ENCODE peak calls at places on chromosomes 6 and 20, in nine cellular contexts. H is central memory CD4-positive, alpha-beta T cell; U is NCI-H187; R is GM23248; J is kidney; P is activated T-helper 1 cell treated with anti-CD3 and anti-CD28 coated beads, Interleukin-12 subunit alpha, Interleukin-12 subunit beta, Interleukin-2, Interleukin-4 antibody, amounts not matched to agents 30 ng/mL and 10 ng/mL and 1 ng/mL, durations not matched to agents 14 hours and 24 hours and 36 hours; V is lung; Y is ecto neural progenitor cell; X is lung microvascular endothelial cell. O is an unnamed sample.
A peak's percentile ranks its signal among the peaks of the same experiment; 100 is the strongest.

GRCh38 chr20:20364016-20364746 is 3.7 kb upstream of the INSM1 start:
- DNase-seq in P (no peak), J (no peak), U (peak; percentile 66), H (no peak), Y (peak; percentile 70), V (no peak), X (no peak), R (no peak), O (peak; percentile 82)

GRCh38 chr6:147077251-147077650 is 127.0 kb upstream of the STXBP5 start:
- DNase-seq in U (no peak), P (no peak), V (peak; percentile 73), J (no peak), R (no peak), H (no peak), X (no peak), Y (no peak), O (no peak)

GRCh38 chr6:125781307-125781868 is 9.4 kb upstream of the NCOA7 start:
- DNase-seq in H (no peak), P (no peak), V (no peak), Y (no peak), X (no peak), R (peak; percentile 34), J (no peak), U (no peak), O (peak; percentile 32)

GRCh38 chr20:18852318-18852717 is 38.7 kb downstream of the SCP2D1 start:
- DNase-seq in R (no peak), Y (no peak), U (no peak), J (no peak), H (no peak), P (no peak), X (no peak), V (no peak), O (no peak)

GRCh38 chr6:11522819-11523218 is 14.7 kb upstream of the TMEM170B start:
- DNase-seq in Y (no peak), V (no peak), X (no peak), P (no peak), R (peak; percentile 30), J (no peak), U (no peak), H (no peak), O (no peak)

GRCh38 chr6:25918083-25918683 is 12.3 kb downstream of the SLC17A2 start:
- DNase-seq in J (no peak), H (no peak), X (no peak), U (no peak), P (no peak), V (no peak), Y (no peak), R (no peak), O (no peak)

GRCh38 chr6:139644821-139645220 is 270.4 kb upstream of the CITED2 start:
- DNase-seq in R (peak; percentile 29), H (no peak), Y (no peak), U (no peak), X (no peak), V (no peak), J (no peak), P (no peak), O (no peak)

GRCh38 chr6:18528084-18528743 is 141.1 kb downstream of the RNF144B start:
- DNase-seq in U (no peak), H (no peak), Y (no peak), X (peak; percentile 6), P (no peak), V (no peak), J (no peak), R (peak; percentile 63), O (no peak)

GRCh38 chr6:13615802-13616140 is 636 bp downstream of the NOL7 start:
- DNase-seq in P (peak; percentile 22), V (no peak), J (peak; percentile 84), R (peak; percentile 87), X (peak; percentile 53), Y (peak; percentile 61), H (peak; percentile 30), U (no peak), O (peak; percentile 60)

GRCh38 chr20:45833883-45834796 is 541 bp downstream of the SNX21 start:
- DNase-seq in H (peak; percentile 10), Y (peak; percentile 89), R (peak; percentile 80), U (peak; percentile 24), J (peak; percentile 92), P (peak; percentile 38), V (peak; percentile 63), X (peak; percentile 69), O (peak; percentile 76)

GRCh38 chr6:2245954-2246863 is 804 bp upstream of the GMDS start:
- DNase-seq in Y (peak; percentile 57), X (peak; percentile 66), J (peak; percentile 91), U (peak; percentile 58), H (peak; percentile 24), V (peak; percentile 82), R (peak; percentile 64), P (peak; percentile 11), O (no peak)

GRCh38 chr6:14072084-14072483 is 45.5 kb upstream of the CD83 start:
- DNase-seq in H (no peak), Y (no peak), J (no peak), U (no peak), P (no peak), V (no peak), R (peak; percentile 68), X (no peak), O (no peak)

GRCh38 chr6:35053701-35054100 is 87.4 kb downstream of the TCP11 start:
- DNase-seq in J (no peak), X (no peak), V (no peak), R (no peak), P (no peak), H (no peak), U (no peak), Y (no peak), O (no peak)

GRCh38 chr6:42279966-42280629 is 62.4 kb upstream of the MRPS10 start:
- DNase-seq in Y (no peak), R (peak; percentile 35), J (peak; percentile 90), P (no peak), H (no peak), V (no peak), U (no peak), X (no peak), O (no peak)

GRCh38 chr20:33793011-33793931 is 17.9 kb upstream of the CHMP4B start:
- DNase-seq in P (no peak), Y (no peak), V (no peak), X (peak; percentile 59), J (peak; percentile 76), U (no peak), R (peak; percentile 61), H (no peak), O (no peak)

GRCh38 chr6:151067684-151068596 is 171.8 kb upstream of the AKAP12 start:
- DNase-seq in X (peak; percentile 97), P (no peak), Y (peak; percentile 14), V (peak; percentile 41), U (no peak), R (peak; percentile 95), H (no peak), J (peak; percentile 87), O (no peak)